ENCODE peak calls at places on chromosomes 5 and 9, in eight cellular contexts. Y is IMR-90, E is K562, G is fibroblast of pulmonary artery, C is cardiac muscle cell, N is breast epithelium, Q is tibial nerve, U is heart right ventricle. L is an unnamed sample.

GRCh38 chr5:143014017-143014651 is 244.0 kb downstream of the ARHGAP26 start:
- DNase-seq in Y (no peak), G (no peak), C (peak), N (peak), Q (no peak), U (no peak), E (peak), L (peak)

GRCh38 chr5:102670224-102670836 is 84.8 kb upstream of the PAM start:
- DNase-seq in N (no peak), E (peak), U (peak), Q (no peak), Y (no peak), G (peak), C (peak), L (peak)

GRCh38 chr5:59579101-59579885 is 314.2 kb downstream of the PDE4D start:
- DNase-seq in Y (no peak), E (no peak), Q (no peak), G (no peak), C (no peak), U (no peak), N (no peak), L (no peak)

GRCh38 chr5:91027316-91027937 is 355.7 kb downstream of the ARRDC3 start:
- DNase-seq in C (no peak), G (no peak), E (no peak), U (no peak), Y (no peak), N (no peak), Q (no peak), L (peak)

GRCh38 chr9:116951588-116952433 is 264.7 kb downstream of the TRIM32 start:
- DNase-seq in E (no peak), G (peak), C (no peak), Y (peak), N (no peak), U (no peak), Q (no peak), L (no peak)

GRCh38 chr9:74281674-74282073 is 215.5 kb upstream of the RORB start:
- DNase-seq in Q (no peak), U (no peak), C (no peak), E (peak), G (no peak), Y (no peak), N (no peak), L (no peak)

GRCh38 chr9:42386477-42386876 is 203.0 kb downstream of the SPATA31A6 start:
- DNase-seq in G (no peak), E (peak), U (no peak), N (no peak), Q (no peak), C (no peak), Y (no peak), L (no peak)

GRCh38 chr5:61330879-61331406 is 1.1 kb upstream of the ZSWIM6 start:
- DNase-seq in Q (peak), E (peak), G (peak), N (peak), U (peak), C (peak), Y (peak), L (peak)

GRCh38 chr9:107819772-107820171 is 330.2 kb upstream of the KLF4 start:
- DNase-seq in Y (no peak), C (peak), N (no peak), Q (no peak), E (no peak), G (no peak), U (no peak), L (peak)

GRCh38 chr5:173808079-173808808 is 79.9 kb upstream of the CPEB4 start:
- DNase-seq in Q (no peak), U (no peak), E (peak), C (no peak), G (no peak), Y (no peak), N (no peak), L (peak)

GRCh38 chr5:3317051-3317795 is 278.4 kb upstream of the IRX1 start:
- DNase-seq in E (no peak), C (peak), N (no peak), G (no peak), U (no peak), Y (no peak), Q (no peak), L (no peak)

GRCh38 chr9:91420471-91421021 is 3.1 kb downstream of the NFIL3 start:
- DNase-seq in C (no peak), Q (no peak), E (no peak), Y (peak), N (no peak), U (no peak), G (peak), L (peak)

GRCh38 chr5:21184566-21184965 is 1196.6 kb upstream of the CDH18 start:
- DNase-seq in U (no peak), Y (no peak), Q (no peak), E (no peak), C (no peak), G (no peak), N (no peak), L (no peak)

GRCh38 chr9:118091221-118091620 is 387.0 kb downstream of the TLR4 start:
- DNase-seq in E (no peak), Q (no peak), Y (no peak), N (no peak), G (no peak), C (no peak), U (no peak), L (no peak)

GRCh38 chr9:94554439-94555331 is at the start of gene PCAT7:
- DNase-seq in C (peak), U (no peak), G (peak), N (peak), E (peak), Q (no peak), Y (no peak), L (peak)

GRCh38 chr9:70413427-70413797 is 1.0 kb downstream of the KLF9 start:
- DNase-seq in U (no peak), G (no peak), Y (no peak), E (no peak), C (peak), N (no peak), Q (no peak), L (no peak)

GRCh38 chr9:115207003-115207837 is 89.3 kb upstream of the TNC start:
- DNase-seq in N (no peak), E (no peak), U (no peak), C (no peak), G (no peak), Y (peak), Q (no peak), L (peak)

GRCh38 chr5:36661446-36662220 is 55.2 kb downstream of the SLC1A3 start:
- DNase-seq in E (no peak), C (no peak), Y (no peak), N (no peak), U (no peak), G (no peak), Q (no peak), L (no peak)

GRCh38 chr9:90423661-90424193 is 218.9 kb downstream of the DIRAS2 start:
- DNase-seq in Y (no peak), E (no peak), C (no peak), G (no peak), Q (no peak), N (no peak), U (no peak), L (peak)

GRCh38 chr5:75320341-75320740 is 16.7 kb upstream of the HMGCR start:
- DNase-seq in Q (no peak), G (no peak), E (no peak), C (no peak), Y (no peak), U (no peak), N (no peak), L (no peak)

GRCh38 chr9:132878695-132879064 is at the start of gene SPACA9:
- DNase-seq in Q (peak), E (peak), C (peak), N (peak), Y (peak), U (peak), G (peak), L (peak)

GRCh38 chr9:94480205-94480604 is 74.7 kb upstream of the PCAT7 start:
- DNase-seq in Q (no peak), N (no peak), G (no peak), Y (no peak), C (no peak), U (no peak), E (no peak), L (no peak)

GRCh38 chr9:33140406-33141360 is 26.5 kb downstream of the B4GALT1 start:
- DNase-seq in N (no peak), Y (no peak), C (no peak), Q (no peak), U (no peak), G (no peak), E (no peak), L (peak)

GRCh38 chr5:120613729-120614128 is 149.6 kb downstream of the PRR16 start:
- DNase-seq in U (no peak), E (no peak), G (no peak), N (no peak), C (no peak), Y (no peak), Q (no peak), L (peak)
- TF ChIP-seq CTCF in U (no peak), E (no peak), G (no peak), N (no peak), C (no peak), Y (no peak), Q (no peak), L (no peak)

DNA sequence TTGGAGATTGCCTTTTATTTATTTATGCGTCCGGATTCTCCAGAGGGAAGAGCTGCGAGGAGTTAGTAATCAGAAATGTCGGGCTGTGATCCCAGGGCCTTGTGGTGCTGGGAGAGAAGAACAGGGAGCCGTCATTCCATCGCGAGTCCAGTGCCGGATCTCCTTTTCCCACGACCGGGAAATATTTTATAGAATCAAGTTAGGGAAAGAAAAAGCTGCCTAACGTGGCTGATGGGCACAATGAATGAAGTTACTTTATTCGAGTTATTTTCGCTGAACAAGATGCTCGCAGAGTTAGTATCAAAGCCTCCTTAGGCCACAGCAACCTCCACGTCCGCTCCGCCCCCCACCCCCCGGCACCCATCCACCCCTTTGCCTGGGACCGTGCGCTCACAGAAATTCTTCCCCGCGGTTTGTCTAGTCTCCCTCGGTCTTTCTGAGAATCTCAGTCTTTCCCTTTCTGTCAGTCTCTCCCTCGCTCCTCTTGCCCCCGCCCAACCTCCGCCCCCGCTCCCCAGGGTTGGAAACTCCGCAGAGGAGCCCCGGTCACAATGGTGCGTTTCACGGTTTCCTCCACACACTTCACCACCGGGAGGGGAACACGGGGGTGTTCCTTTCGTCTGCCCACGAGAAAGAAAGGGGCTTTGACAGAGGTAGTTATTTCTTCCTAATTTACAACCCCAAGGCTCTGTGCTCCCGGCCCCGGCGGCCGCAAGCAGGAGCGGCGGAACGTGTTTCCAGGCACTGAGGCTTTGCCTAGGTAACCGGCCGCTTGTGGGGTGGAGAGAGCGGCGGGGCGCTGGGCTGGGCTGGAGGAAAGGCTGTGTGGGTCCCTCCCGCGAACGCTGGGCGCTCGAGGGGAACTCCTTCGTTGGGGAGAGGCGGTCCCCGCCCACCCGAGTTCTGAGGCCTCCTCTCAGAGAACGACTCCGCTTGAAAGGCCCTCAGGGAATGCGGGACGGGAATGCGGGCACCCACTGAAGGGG is 2.0 kb downstream of the NR4A3 start:
- DNase-seq in Q (no peak), G (peak), N (no peak), C (peak), U (peak), E (peak), Y (peak), L (peak)
- H3K4me3 ChIP-seq in Q (peak), G (peak), N (peak), C (peak), U (peak), E (no peak), Y (peak), L (peak)

DNA sequence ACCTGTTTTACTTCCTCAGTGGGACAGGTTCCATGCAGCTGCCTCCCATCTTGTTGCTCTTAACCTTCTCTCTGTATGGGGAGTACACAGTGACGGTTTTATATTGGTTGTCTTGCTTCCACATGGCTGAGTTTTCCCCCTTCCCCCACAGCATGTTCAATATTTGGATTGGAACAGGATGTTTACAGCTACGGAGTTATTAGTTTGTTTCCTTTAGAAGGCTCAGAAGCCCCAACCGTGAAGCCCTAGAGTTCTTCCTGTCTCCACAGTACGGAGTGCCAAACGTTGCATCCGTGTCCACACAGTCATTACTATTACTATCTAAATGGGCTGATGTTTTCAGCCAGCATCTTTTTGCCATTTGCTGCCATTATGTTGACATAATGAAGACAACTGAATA is 277.5 kb downstream of the MARCHF11 start:
- DNase-seq in U (no peak), Y (no peak), N (no peak), G (no peak), E (no peak), C (no peak), Q (no peak), L (no peak)
- TF ChIP-seq CTCF in U (no peak), Y (no peak), N (no peak), G (no peak), E (no peak), C (no peak), Q (no peak), L (no peak)

GRCh38 chr5:145824040-145824439 is 11.1 kb downstream of the PRELID2 start:
- DNase-seq in G (peak), Y (peak), Q (no peak), C (no peak), N (no peak), E (no peak), U (no peak), L (no peak)
- H3K4me3 ChIP-seq in G (no peak), Y (no peak), Q (no peak), C (no peak), N (no peak), E (no peak), U (no peak), L (no peak)

DNA sequence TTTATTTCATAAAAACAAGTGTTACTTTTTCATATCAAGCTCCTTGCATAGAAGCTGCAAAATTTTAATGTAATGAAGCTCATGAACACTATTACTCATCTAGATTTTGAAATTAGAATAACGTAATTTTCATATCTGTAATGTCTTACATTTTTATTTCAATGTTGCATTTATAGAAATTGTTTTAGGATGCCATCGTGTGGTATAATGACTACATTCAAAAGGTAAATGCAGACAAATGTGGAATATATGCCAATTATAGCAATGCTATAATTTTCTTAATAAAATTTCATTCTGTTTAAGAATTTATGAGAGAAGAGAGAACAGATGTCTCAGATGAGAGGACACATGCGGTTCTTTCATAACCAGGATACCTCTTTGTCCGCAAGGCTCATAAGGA is 230.2 kb downstream of the TMEM232 start:
- DNase-seq in Y (no peak), G (no peak), U (no peak), Q (no peak), N (no peak), C (no peak), E (no peak), L (no peak)
- TF ChIP-seq CTCF in Y (no peak), G (no peak), U (no peak), Q (no peak), N (no peak), C (no peak), E (no peak), L (no peak)

GRCh38 chr9:16727452-16728127 is 142.9 kb downstream of the BNC2 start:
- DNase-seq in N (no peak), E (no peak), C (no peak), Q (no peak), U (no peak), Y (peak), G (peak), L (peak)
- H3K4me3 ChIP-seq in N (peak), E (no peak), C (peak), Q (peak), U (peak), Y (peak), G (peak), L (peak)

GRCh38 chr9:108980893-108981292 is 32.4 kb downstream of the CTNNAL1 start:
- DNase-seq in N (no peak), U (no peak), Y (no peak), G (no peak), E (no peak), C (peak), Q (no peak), L (no peak)

GRCh38 chr9:108978121-108978694 is 35.1 kb downstream of the CTNNAL1 start:
- DNase-seq in G (no peak), U (no peak), C (no peak), E (no peak), N (no peak), Q (no peak), Y (no peak), L (no peak)

GRCh38 chr9:108983885-108984284 is 29.4 kb downstream of the CTNNAL1 start:
- DNase-seq in Y (no peak), N (no peak), G (no peak), Q (no peak), U (no peak), C (no peak), E (no peak), L (no peak)
- TF ChIP-seq CTCF in Y (no peak), N (no peak), G (no peak), Q (no peak), U (no peak), C (no peak), E (no peak), L (no peak)